ENCODE peak calls at places on chromosomes 3 and 15, in eight cellular contexts. A is breast epithelium, N is thyroid gland, L is spleen, D is neuronal stem cell, T is tibial artery, F is left ventricle myocardium inferior, Q is aorta. W is an unnamed sample.

GRCh38 chr15:67558502-67558901 is 16.0 kb downstream of the MAP2K5 start:
- DNase-seq in F (no peak), Q (no peak), N (no peak), A (no peak), D (no peak), L (no peak), T (no peak), W (no peak)

GRCh38 chr15:62606376-62607164 is 436.0 kb upstream of the TPM1 start:
- DNase-seq in N (no peak), D (no peak), F (no peak), T (no peak), L (no peak), Q (no peak), A (peak; percentile 28), W (no peak)

GRCh38 chr3:65778966-65779365 is 259.8 kb downstream of the MAGI1 start:
- DNase-seq in L (no peak), N (peak; percentile 60), D (no peak), F (no peak), T (no peak), Q (no peak), A (no peak), W (no peak)

GRCh38 chr15:82305621-82306048 is 43.0 kb downstream of the SAXO2 start:
- DNase-seq in L (no peak), T (no peak), N (no peak), A (no peak), D (no peak), F (no peak), Q (peak; percentile 66), W (peak; percentile 53)

GRCh38 chr3:136899622-136900158 is 37.7 kb downstream of the NCK1 start:
- DNase-seq in Q (no peak), T (no peak), F (no peak), L (no peak), D (no peak), A (no peak), N (no peak), W (no peak)

GRCh38 chr15:78574944-78575343 is 9.6 kb downstream of the CHRNA5 start:
- DNase-seq in Q (no peak), D (no peak), N (no peak), A (no peak), T (no peak), F (no peak), L (no peak), W (no peak)

GRCh38 chr15:71733122-71733521 is 77.2 kb upstream of the NR2E3 start:
- DNase-seq in Q (no peak), F (no peak), A (no peak), N (no peak), L (no peak), T (no peak), D (no peak), W (no peak)

GRCh38 chr15:26665950-26666921 is 106.6 kb downstream of the GABRB3 start:
- DNase-seq in D (no peak), Q (no peak), T (no peak), A (no peak), N (peak; percentile 92), F (no peak), L (no peak), W (no peak)

GRCh38 chr3:159996018-159996417 is 7.4 kb downstream of the IL12A start:
- DNase-seq in F (no peak), A (no peak), D (no peak), L (no peak), N (no peak), Q (no peak), T (no peak), W (no peak)

GRCh38 chr3:57298041-57298440 is 5.6 kb upstream of the ASB14 start:
- DNase-seq in F (no peak), D (no peak), L (no peak), T (no peak), A (no peak), Q (no peak), N (no peak), W (no peak)

GRCh38 chr3:45078910-45079522 is 52.9 kb downstream of the CLEC3B start:
- DNase-seq in A (no peak), N (no peak), D (no peak), Q (no peak), T (no peak), F (no peak), L (no peak), W (no peak)

GRCh38 chr3:131602011-131602779 is 99.4 kb upstream of the MRPL3 start:
- DNase-seq in L (no peak), F (no peak), Q (no peak), A (no peak), D (no peak), N (no peak), T (no peak), W (no peak)

GRCh38 chr3:15979490-15979889 is 181.7 kb upstream of the ANKRD28 start:
- DNase-seq in D (no peak), A (no peak), Q (no peak), L (no peak), F (no peak), T (peak; percentile 33), N (no peak), W (no peak)

GRCh38 chr3:55620361-55621025 is 133.4 kb upstream of the WNT5A start:
- DNase-seq in D (no peak), Q (no peak), F (no peak), L (no peak), A (no peak), T (no peak), N (no peak), W (no peak)

GRCh38 chr15:24957691-24958090 is 2.9 kb downstream of the SNRPN start:
- DNase-seq in Q (no peak), L (no peak), N (no peak), D (no peak), A (no peak), T (no peak), F (no peak), W (no peak)

GRCh38 chr3:20074226-20075063 is 34.2 kb downstream of the KAT2B start:
- DNase-seq in T (no peak), A (no peak), D (no peak), F (no peak), L (no peak), N (no peak), Q (no peak), W (no peak)
- H3K27ac ChIP-seq in T (no peak overlapping the region), A (peak overlapping the region; percentile 67), D (no peak overlapping the region), F (peak overlapping the region; percentile 71), L (no peak overlapping the region), N (peak overlapping the region; percentile 4), Q (no peak overlapping the region), W (no peak overlapping the region)

GRCh38 chr15:89127054-89127702 is 38.9 kb downstream of the ABHD2 start:
- DNase-seq in N (no peak), L (no peak), F (no peak), A (no peak), Q (no peak), D (no peak), T (no peak), W (no peak)

GRCh38 chr15:89128320-89129122 is 40.3 kb downstream of the ABHD2 start:
- DNase-seq in T (no peak), D (no peak), Q (no peak), F (no peak), N (no peak), L (no peak), A (no peak), W (no peak)

GRCh38 chr15:89129123-89129815 is 41.0 kb downstream of the ABHD2 start:
- DNase-seq in A (no peak), L (peak; percentile 88), Q (peak; percentile 85), F (no peak), D (no peak), N (peak; percentile 48), T (no peak), W (no peak)

GRCh38 chr15:89130194-89130593 is 41.9 kb downstream of the ABHD2 start:
- DNase-seq in F (no peak), Q (no peak), N (no peak), L (no peak), A (no peak), T (no peak), D (no peak), W (no peak)

GRCh38 chr15:89129816-89130134 is 41.5 kb downstream of the ABHD2 start:
- DNase-seq in Q (no peak), T (no peak), D (no peak), L (no peak), N (no peak), F (no peak), A (no peak), W (no peak)
- H3K27ac ChIP-seq in Q (no peak overlapping the region), T (peak overlapping the region; percentile 39), D (no peak overlapping the region), L (peak overlapping the region; percentile 91), N (no peak overlapping the region), F (peak overlapping the region; percentile 86), A (no peak overlapping the region), W (peak overlapping the region; percentile 56)

DNA sequence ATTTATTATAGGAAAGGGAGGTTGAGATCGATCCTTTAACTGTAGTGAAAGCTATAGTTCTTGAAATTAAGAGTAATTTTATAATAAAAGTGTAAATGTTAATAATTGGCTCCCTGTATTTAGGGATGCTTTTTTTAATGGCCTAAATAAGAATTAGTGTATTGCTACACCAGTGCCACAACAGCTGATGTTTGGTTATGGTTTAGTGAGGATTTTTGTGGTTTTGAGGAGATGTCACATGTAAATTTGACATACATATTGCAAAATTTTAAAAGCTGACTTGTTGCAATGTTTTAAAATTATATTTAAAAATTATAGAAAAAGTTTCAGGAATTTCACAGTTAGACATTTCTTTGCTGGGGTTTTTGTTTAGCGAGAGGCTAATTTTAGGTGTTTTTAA is 3.9 kb downstream of the TSC22D2 start:
- DNase-seq in A (no peak), L (no peak), N (no peak), T (no peak), Q (no peak), F (no peak), D (no peak), W (no peak)
- H3K27ac ChIP-seq in A (no peak overlapping the region), L (no peak overlapping the region), N (no peak overlapping the region), T (peak overlapping the region; percentile 100), Q (no peak overlapping the region), F (peak overlapping the region; percentile 100), D (no peak overlapping the region), W (peak overlapping the region; percentile 100)

GRCh38 chr3:73405000-73405399 is 219.7 kb downstream of the PDZRN3 start:
- DNase-seq in T (no peak), D (no peak), L (no peak), A (no peak), F (no peak), Q (no peak), N (no peak), W (no peak)
- H3K27ac ChIP-seq in T (no peak overlapping the region), D (no peak overlapping the region), L (no peak overlapping the region), A (no peak overlapping the region), F (peak overlapping the region; percentile 41), Q (no peak overlapping the region), N (no peak overlapping the region), W (no peak overlapping the region)